ENCODE peak calls at places on chromosomes 11 and 22, in five cellular contexts. O is NCI-H2171; H is NCI-H2081 treated with DMSO at 0.1 percent for 48 hours; X is activated CD8-positive, alpha-beta memory T cell treated with anti-CD3 and anti-CD28 coated beads, Interleukin-2, amount 50 U/mL, for 4 hours; S is A172. V is an unnamed sample.

GRCh38 chr11:94586978-94587377 is 19.8 kb downstream of the PIWIL4 start:
- DNase-seq in O (no peak), H (no peak), X (no peak), S (no peak), V (no peak)

GRCh38 chr11:68652683-68653156 is 31.6 kb upstream of the GAL start:
- DNase-seq in O (no peak), H (no peak), X (no peak), S (no peak), V (no peak)

GRCh38 chr22:27151407-27151806 is 494.0 kb downstream of the MIAT start:
- DNase-seq in O (no peak), H (no peak), X (no peak), S (no peak), V (no peak)

GRCh38 chr11:118007040-118007439 is 20.8 kb downstream of the IL10RA start:
- DNase-seq in O (no peak), H (no peak), X (no peak), S (no peak), V (no peak)

GRCh38 chr11:110374921-110375320 is 54.8 kb upstream of the FDX1 start:
- DNase-seq in O (no peak), H (no peak), X (no peak), S (no peak), V (no peak)

GRCh38 chr11:25981998-25982397 is 349.9 kb upstream of the ANO3 start:
- DNase-seq in O (peak), H (no peak), X (no peak), S (peak), V (peak)

GRCh38 chr11:130144721-130145327 is 14.8 kb upstream of the ST14 start:
- DNase-seq in O (no peak), H (no peak), X (no peak), S (no peak), V (no peak)

GRCh38 chr11:15835705-15836411 is 520.5 kb downstream of the SOX6 start:
- DNase-seq in O (no peak), H (no peak), X (no peak), S (no peak), V (no peak)

GRCh38 chr22:46425011-46425410 is 89.5 kb downstream of the TRMU start:
- DNase-seq in O (no peak), H (no peak), X (no peak), S (peak), V (no peak)

GRCh38 chr11:8229299-8230177 is 34.1 kb downstream of the LMO1 start:
- DNase-seq in O (peak), H (peak), X (no peak), S (peak), V (no peak)